ENCODE peak calls at places on chromosomes 3 and 15, in four cellular contexts. One of them, this sample, is unnamed.

GRCh38 chr3:5428607-5429516 is 241.4 kb downstream of the EDEM1 start:
- DNase-seq in H1: no peak
- DNase-seq in HepG2: no peak
- DNase-seq in HCT116: no peak
- DNase-seq in this sample: no peak

GRCh38 chr3:187936676-187937075 is 191.4 kb upstream of the BCL6 start:
- DNase-seq in H1: no peak
- DNase-seq in HCT116: no peak
- DNase-seq in HepG2: no peak
- DNase-seq in this sample: no peak

GRCh38 chr3:123660900-123661299 is 76.0 kb upstream of the HACD2 start:
- DNase-seq in H1: no peak
- DNase-seq in HepG2: no peak
- DNase-seq in HCT116: no peak
- DNase-seq in this sample: no peak

GRCh38 chr3:95167748-95168147 is 1104.9 kb downstream of the NSUN3 start:
- DNase-seq in H1: no peak
- DNase-seq in HepG2: no peak
- DNase-seq in HCT116: no peak
- DNase-seq in this sample: no peak

GRCh38 chr3:153595186-153595815 is 433.3 kb downstream of the RAP2B start:
- DNase-seq in H1: no peak
- DNase-seq in HCT116: peak
- DNase-seq in HepG2: peak
- DNase-seq in this sample: peak

GRCh38 chr15:40085225-40085624 is 23.5 kb downstream of the BMF start:
- DNase-seq in HCT116: no peak
- DNase-seq in H1: no peak
- DNase-seq in HepG2: no peak
- DNase-seq in this sample: no peak

GRCh38 chr3:179967622-179968021 is 69.1 kb downstream of the PEX5L start:
- DNase-seq in HCT116: no peak
- DNase-seq in H1: no peak
- DNase-seq in HepG2: no peak
- DNase-seq in this sample: no peak

GRCh38 chr3:30203301-30203700 is 403.1 kb upstream of the TGFBR2 start:
- DNase-seq in HCT116: no peak
- DNase-seq in H1: no peak
- DNase-seq in HepG2: no peak
- DNase-seq in this sample: no peak

GRCh38 chr3:32246079-32246675 is 7.7 kb downstream of the CMTM8 start:
- DNase-seq in HCT116: no peak
- DNase-seq in H1: no peak
- DNase-seq in HepG2: no peak
- DNase-seq in this sample: no peak

GRCh38 chr3:15623535-15624450 is 22.2 kb downstream of the BTD start:
- DNase-seq in HCT116: no peak
- DNase-seq in H1: no peak
- DNase-seq in HepG2: no peak
- DNase-seq in this sample: no peak

GRCh38 chr15:70259030-70259424 is 161.3 kb upstream of the TLE3 start:
- DNase-seq in HCT116: no peak
- DNase-seq in H1: no peak
- DNase-seq in HepG2: no peak
- DNase-seq in this sample: peak

GRCh38 chr3:151345854-151346253 is 16.5 kb upstream of the P2RY13 start:
- DNase-seq in HCT116: no peak
- DNase-seq in HepG2: no peak
- DNase-seq in H1: no peak
- DNase-seq in this sample: no peak

GRCh38 chr3:189355481-189356201 is 183.9 kb downstream of the TPRG1 start:
- DNase-seq in HCT116: peak
- DNase-seq in H1: no peak
- DNase-seq in HepG2: peak
- DNase-seq in this sample: no peak

GRCh38 chr15:49697121-49697520 is 76.3 kb downstream of the DTWD1 start:
- DNase-seq in HCT116: no peak
- DNase-seq in HepG2: no peak
- DNase-seq in H1: no peak
- DNase-seq in this sample: no peak

GRCh38 chr3:184354121-184354728 is 7.2 kb downstream of the CLCN2 start:
- DNase-seq in HepG2: peak
- DNase-seq in H1: no peak
- DNase-seq in HCT116: no peak
- DNase-seq in this sample: peak

GRCh38 chr3:182136008-182136910 is 424.5 kb downstream of the SOX2 start:
- DNase-seq in H1: no peak
- DNase-seq in HepG2: peak
- DNase-seq in HCT116: no peak
- DNase-seq in this sample: peak

GRCh38 chr3:142445816-142446254 is 2.0 kb downstream of the XRN1 start:
- DNase-seq in HCT116: no peak
- DNase-seq in HepG2: peak
- DNase-seq in H1: no peak
- DNase-seq in this sample: no peak

GRCh38 chr3:42773409-42773751 is 327 bp upstream of the CCDC13 start:
- DNase-seq in HCT116: no peak
- DNase-seq in H1: no peak
- DNase-seq in HepG2: no peak
- DNase-seq in this sample: no peak

GRCh38 chr3:81554805-81555204 is 206.6 kb downstream of the GBE1 start:
- DNase-seq in HepG2: no peak
- DNase-seq in H1: no peak
- DNase-seq in HCT116: no peak
- DNase-seq in this sample: no peak

GRCh38 chr15:91853501-91853967 is at the start of gene SLCO3A1:
- DNase-seq in HCT116: no peak
- DNase-seq in H1: no peak
- DNase-seq in HepG2: no peak
- DNase-seq in this sample: peak

GRCh38 chr15:91853968-91854943 is 748 bp downstream of the SLCO3A1 start:
- DNase-seq in HepG2: no peak
- DNase-seq in H1: no peak
- DNase-seq in HCT116: no peak
- DNase-seq in this sample: no peak

GRCh38 chr15:91849180-91849579 is 4.3 kb upstream of the SLCO3A1 start:
- DNase-seq in HCT116: no peak
- DNase-seq in H1: no peak
- DNase-seq in HepG2: no peak
- DNase-seq in this sample: no peak

GRCh38 chr15:91852741-91853500 is 587 bp upstream of the SLCO3A1 start:
- DNase-seq in H1: no peak
- DNase-seq in HepG2: peak
- DNase-seq in HCT116: no peak
- DNase-seq in this sample: peak

DNA sequence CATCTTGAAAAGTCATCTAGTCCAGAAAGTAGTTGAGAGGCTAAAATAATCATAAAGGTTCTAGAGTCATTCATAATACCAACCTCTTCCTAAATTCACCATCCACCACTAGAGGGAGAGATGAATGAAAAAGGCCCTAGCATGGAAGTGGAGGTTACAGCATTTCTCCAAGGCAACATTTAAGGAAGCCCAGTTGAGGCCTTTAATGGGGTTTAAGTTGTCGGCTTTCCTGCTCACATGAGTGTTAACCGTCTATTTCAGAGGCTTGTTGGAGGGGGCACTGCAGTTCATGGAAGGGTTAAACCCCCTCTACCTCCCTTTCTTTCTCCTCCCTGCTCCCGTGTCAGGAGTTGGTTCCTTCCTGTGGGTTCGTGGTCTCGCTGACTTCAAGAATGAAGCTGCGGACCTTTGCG is 3.8 kb upstream of the SLCO3A1 start:
- DNase-seq in H1: no peak
- DNase-seq in HCT116: peak
- DNase-seq in HepG2: peak
- DNase-seq in this sample: peak
- TF ChIP-seq JUND in H1: no peak
- TF ChIP-seq JUND in HCT116: no peak
- TF ChIP-seq JUND in HepG2: no peak
- TF ChIP-seq JUND in this sample: no peak

GRCh38 chr3:31232049-31233040 is 300.4 kb upstream of the STT3B start:
- DNase-seq in HCT116: no peak
- DNase-seq in H1: no peak
- DNase-seq in HepG2: no peak
- DNase-seq in this sample: no peak
- TF ChIP-seq JUND in HCT116: no peak
- TF ChIP-seq JUND in H1: no peak
- TF ChIP-seq JUND in HepG2: no peak
- TF ChIP-seq JUND in this sample: no peak

GRCh38 chr15:48541659-48542334 is 103.7 kb downstream of the FBN1 start:
- DNase-seq in H1: no peak
- DNase-seq in HCT116: no peak
- DNase-seq in HepG2: no peak
- DNase-seq in this sample: no peak
- TF ChIP-seq JUND in H1: no peak
- TF ChIP-seq JUND in HCT116: no peak
- TF ChIP-seq JUND in HepG2: no peak
- TF ChIP-seq JUND in this sample: no peak

GRCh38 chr3:139353920-139354556 is 10.2 kb downstream of the MRPS22 start:
- DNase-seq in HCT116: peak
- DNase-seq in HepG2: peak
- DNase-seq in H1: no peak
- DNase-seq in this sample: peak
- TF ChIP-seq JUND in HCT116: no peak
- TF ChIP-seq JUND in HepG2: no peak
- TF ChIP-seq JUND in H1: no peak
- TF ChIP-seq JUND in this sample: no peak

DNA sequence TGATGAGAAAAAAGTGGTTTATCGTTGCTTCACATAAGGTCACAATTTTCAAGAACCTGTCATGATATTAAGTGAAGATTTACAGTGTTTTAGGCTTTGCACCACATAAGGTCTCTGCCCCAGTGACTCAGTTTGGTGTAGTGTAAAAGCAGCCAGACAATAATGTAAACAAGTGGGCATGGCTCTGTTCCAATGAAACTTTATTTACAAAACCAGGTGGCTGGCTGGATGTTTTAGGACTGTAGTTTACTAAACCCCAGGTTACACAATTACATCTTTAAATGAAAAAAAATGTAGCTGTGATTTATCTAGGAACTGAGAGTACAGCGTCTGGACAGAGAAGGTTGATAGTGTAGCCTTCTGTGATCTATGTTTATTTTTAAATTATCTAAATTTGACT is 9.7 kb upstream of the FBXL22 start:
- DNase-seq in HCT116: no peak
- DNase-seq in HepG2: no peak
- DNase-seq in H1: no peak
- DNase-seq in this sample: no peak
- TF ChIP-seq JUND in HCT116: no peak
- TF ChIP-seq JUND in HepG2: no peak
- TF ChIP-seq JUND in H1: no peak
- TF ChIP-seq JUND in this sample: no peak

DNA sequence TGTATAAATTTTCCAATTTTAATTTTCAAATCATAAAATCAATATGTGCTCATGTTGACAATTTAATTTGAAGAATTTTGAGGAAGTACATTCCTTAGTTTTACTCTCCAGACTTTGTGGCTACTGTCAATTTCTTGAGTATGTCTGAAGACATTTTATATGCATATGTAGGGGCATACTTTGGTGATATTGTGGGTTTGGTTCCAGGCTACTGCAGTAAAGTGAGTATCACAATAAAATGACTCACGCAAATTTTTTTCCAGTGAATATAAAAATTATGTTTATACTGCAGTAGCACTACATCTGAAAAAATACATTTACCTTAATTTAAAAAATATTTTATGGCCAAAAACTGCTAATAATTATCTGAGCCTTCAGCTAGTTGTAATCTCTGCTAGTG is 123.2 kb upstream of the PLCL2 start:
- DNase-seq in HepG2: no peak
- DNase-seq in H1: no peak
- DNase-seq in HCT116: no peak
- DNase-seq in this sample: no peak
- TF ChIP-seq JUND in HepG2: no peak
- TF ChIP-seq JUND in H1: no peak
- TF ChIP-seq JUND in HCT116: no peak
- TF ChIP-seq JUND in this sample: no peak

DNA sequence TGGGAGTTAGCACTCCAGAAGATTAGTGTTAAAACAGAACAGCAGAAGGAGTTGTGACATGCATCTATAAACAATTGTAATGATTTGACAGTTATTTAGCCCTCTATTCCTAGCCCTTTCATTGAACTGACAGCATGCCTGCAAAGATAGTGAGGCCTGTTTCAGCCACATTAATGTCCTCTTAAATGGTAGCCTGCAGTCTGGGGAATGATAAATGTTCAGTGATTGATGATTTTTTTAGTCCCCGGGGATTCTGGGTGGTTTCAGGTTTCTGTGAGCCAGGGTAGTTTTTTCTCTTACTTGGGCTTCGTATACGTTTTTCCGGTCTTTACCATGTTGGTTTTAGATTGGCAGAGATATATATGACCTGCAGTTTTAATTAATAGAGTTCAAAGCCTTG is 172.0 kb downstream of the TCF12 start:
- DNase-seq in HepG2: no peak
- DNase-seq in H1: no peak
- DNase-seq in HCT116: no peak
- DNase-seq in this sample: no peak
- TF ChIP-seq JUND in HepG2: no peak
- TF ChIP-seq JUND in H1: no peak
- TF ChIP-seq JUND in HCT116: no peak
- TF ChIP-seq JUND in this sample: no peak